ENCODE peak calls at places on chromosomes 5 and 9, in nine cellular contexts. One of them, this sample, is unnamed.

GRCh38 chr9:89532944-89533343 is 35.0 kb upstream of the SEMA4D start:
- DNase-seq in heart left ventricle: no peak
- DNase-seq in cardiac muscle cell: no peak
- DNase-seq in adrenal gland: no peak
- DNase-seq in brain microvascular endothelial cell: no peak
- DNase-seq in OCI-LY7: no peak
- DNase-seq in upper lobe of right lung: no peak
- DNase-seq in CD4-positive, CD25-positive, alpha-beta regulatory T cell: no peak
- DNase-seq in effector memory CD4-positive, alpha-beta T cell: no peak
- DNase-seq in this sample: no peak

GRCh38 chr5:19771174-19771835 is 216.7 kb downstream of the CDH18 start:
- DNase-seq in heart left ventricle: no peak
- DNase-seq in effector memory CD4-positive, alpha-beta T cell: no peak
- DNase-seq in upper lobe of right lung: no peak
- DNase-seq in CD4-positive, CD25-positive, alpha-beta regulatory T cell: no peak
- DNase-seq in cardiac muscle cell: peak; percentile 2
- DNase-seq in adrenal gland: no peak
- DNase-seq in OCI-LY7: no peak
- DNase-seq in brain microvascular endothelial cell: no peak
- DNase-seq in this sample: no peak

GRCh38 chr5:107868994-107869393 is 198.3 kb upstream of the EFNA5 start:
- DNase-seq in OCI-LY7: no peak
- DNase-seq in upper lobe of right lung: no peak
- DNase-seq in effector memory CD4-positive, alpha-beta T cell: no peak
- DNase-seq in CD4-positive, CD25-positive, alpha-beta regulatory T cell: no peak
- DNase-seq in brain microvascular endothelial cell: no peak
- DNase-seq in adrenal gland: no peak
- DNase-seq in heart left ventricle: no peak
- DNase-seq in cardiac muscle cell: no peak
- DNase-seq in this sample: no peak

GRCh38 chr5:35122819-35123218 is 75.1 kb upstream of the AGXT2 start:
- DNase-seq in adrenal gland: no peak
- DNase-seq in cardiac muscle cell: no peak
- DNase-seq in OCI-LY7: no peak
- DNase-seq in brain microvascular endothelial cell: no peak
- DNase-seq in CD4-positive, CD25-positive, alpha-beta regulatory T cell: no peak
- DNase-seq in effector memory CD4-positive, alpha-beta T cell: no peak
- DNase-seq in upper lobe of right lung: no peak
- DNase-seq in heart left ventricle: no peak
- DNase-seq in this sample: no peak

GRCh38 chr9:117709936-117710335 is 5.7 kb downstream of the TLR4 start:
- DNase-seq in upper lobe of right lung: no peak
- DNase-seq in effector memory CD4-positive, alpha-beta T cell: no peak
- DNase-seq in adrenal gland: no peak
- DNase-seq in CD4-positive, CD25-positive, alpha-beta regulatory T cell: no peak
- DNase-seq in cardiac muscle cell: no peak
- DNase-seq in heart left ventricle: no peak
- DNase-seq in brain microvascular endothelial cell: no peak
- DNase-seq in OCI-LY7: no peak
- DNase-seq in this sample: no peak

GRCh38 chr9:135903358-135903656 is 4.0 kb downstream of the CAMSAP1 start:
- DNase-seq in adrenal gland: no peak
- DNase-seq in OCI-LY7: no peak
- DNase-seq in effector memory CD4-positive, alpha-beta T cell: no peak
- DNase-seq in CD4-positive, CD25-positive, alpha-beta regulatory T cell: no peak
- DNase-seq in upper lobe of right lung: peak; percentile 19
- DNase-seq in heart left ventricle: no peak
- DNase-seq in brain microvascular endothelial cell: no peak
- DNase-seq in cardiac muscle cell: no peak
- DNase-seq in this sample: no peak

GRCh38 chr5:62341783-62342475 is 35.9 kb downstream of the KIF2A start:
- DNase-seq in CD4-positive, CD25-positive, alpha-beta regulatory T cell: no peak
- DNase-seq in cardiac muscle cell: no peak
- DNase-seq in upper lobe of right lung: no peak
- DNase-seq in adrenal gland: no peak
- DNase-seq in OCI-LY7: no peak
- DNase-seq in brain microvascular endothelial cell: no peak
- DNase-seq in heart left ventricle: no peak
- DNase-seq in effector memory CD4-positive, alpha-beta T cell: no peak
- DNase-seq in this sample: no peak

GRCh38 chr5:163953883-163954282 is 448.5 kb downstream of the MAT2B start:
- DNase-seq in CD4-positive, CD25-positive, alpha-beta regulatory T cell: no peak
- DNase-seq in heart left ventricle: no peak
- DNase-seq in effector memory CD4-positive, alpha-beta T cell: no peak
- DNase-seq in cardiac muscle cell: no peak
- DNase-seq in upper lobe of right lung: no peak
- DNase-seq in OCI-LY7: no peak
- DNase-seq in adrenal gland: no peak
- DNase-seq in brain microvascular endothelial cell: no peak
- DNase-seq in this sample: no peak

GRCh38 chr5:115858396-115858795 is 16.7 kb downstream of the AP3S1 start:
- DNase-seq in brain microvascular endothelial cell: no peak
- DNase-seq in CD4-positive, CD25-positive, alpha-beta regulatory T cell: no peak
- DNase-seq in upper lobe of right lung: no peak
- DNase-seq in OCI-LY7: no peak
- DNase-seq in cardiac muscle cell: no peak
- DNase-seq in effector memory CD4-positive, alpha-beta T cell: no peak
- DNase-seq in heart left ventricle: no peak
- DNase-seq in adrenal gland: no peak
- DNase-seq in this sample: no peak

GRCh38 chr5:84453405-84453804 is 68.7 kb upstream of the EDIL3 start:
- DNase-seq in effector memory CD4-positive, alpha-beta T cell: no peak
- DNase-seq in adrenal gland: no peak
- DNase-seq in cardiac muscle cell: no peak
- DNase-seq in heart left ventricle: no peak
- DNase-seq in CD4-positive, CD25-positive, alpha-beta regulatory T cell: no peak
- DNase-seq in upper lobe of right lung: no peak
- DNase-seq in OCI-LY7: no peak
- DNase-seq in brain microvascular endothelial cell: no peak
- DNase-seq in this sample: no peak

GRCh38 chr5:147898875-147899401 is 7.4 kb downstream of the C5orf46 start:
- DNase-seq in upper lobe of right lung: no peak
- DNase-seq in OCI-LY7: no peak
- DNase-seq in adrenal gland: no peak
- DNase-seq in cardiac muscle cell: no peak
- DNase-seq in effector memory CD4-positive, alpha-beta T cell: no peak
- DNase-seq in CD4-positive, CD25-positive, alpha-beta regulatory T cell: no peak
- DNase-seq in brain microvascular endothelial cell: no peak
- DNase-seq in heart left ventricle: no peak
- DNase-seq in this sample: no peak

GRCh38 chr9:967436-967835 is 9.0 kb upstream of the DMRT3 start:
- DNase-seq in heart left ventricle: no peak
- DNase-seq in effector memory CD4-positive, alpha-beta T cell: no peak
- DNase-seq in upper lobe of right lung: no peak
- DNase-seq in CD4-positive, CD25-positive, alpha-beta regulatory T cell: no peak
- DNase-seq in brain microvascular endothelial cell: no peak
- DNase-seq in cardiac muscle cell: no peak
- DNase-seq in OCI-LY7: no peak
- DNase-seq in adrenal gland: no peak
- DNase-seq in this sample: no peak

GRCh38 chr9:97293207-97293721 is 14.2 kb upstream of the CCDC180 start:
- DNase-seq in cardiac muscle cell: peak; percentile 69
- DNase-seq in CD4-positive, CD25-positive, alpha-beta regulatory T cell: no peak
- DNase-seq in heart left ventricle: peak; percentile 67
- DNase-seq in brain microvascular endothelial cell: peak; percentile 41
- DNase-seq in adrenal gland: peak; percentile 85
- DNase-seq in upper lobe of right lung: no peak
- DNase-seq in effector memory CD4-positive, alpha-beta T cell: no peak
- DNase-seq in OCI-LY7: no peak
- DNase-seq in this sample: peak; percentile 6

GRCh38 chr5:9348296-9348996 is 197.4 kb downstream of the SEMA5A start:
- DNase-seq in effector memory CD4-positive, alpha-beta T cell: no peak
- DNase-seq in brain microvascular endothelial cell: peak; percentile 35
- DNase-seq in CD4-positive, CD25-positive, alpha-beta regulatory T cell: no peak
- DNase-seq in adrenal gland: peak; percentile 31
- DNase-seq in upper lobe of right lung: no peak
- DNase-seq in cardiac muscle cell: peak; percentile 42
- DNase-seq in OCI-LY7: no peak
- DNase-seq in heart left ventricle: no peak
- DNase-seq in this sample: no peak

GRCh38 chr9:133825555-133826198 is 87.5 kb upstream of the SARDH start:
- DNase-seq in cardiac muscle cell: peak; percentile 58
- DNase-seq in upper lobe of right lung: no peak
- DNase-seq in heart left ventricle: no peak
- DNase-seq in brain microvascular endothelial cell: peak; percentile 9
- DNase-seq in OCI-LY7: no peak
- DNase-seq in effector memory CD4-positive, alpha-beta T cell: no peak
- DNase-seq in CD4-positive, CD25-positive, alpha-beta regulatory T cell: no peak
- DNase-seq in adrenal gland: no peak
- DNase-seq in this sample: peak; percentile 45

GRCh38 chr9:79387091-79387490 is 184.7 kb upstream of the TLE4 start:
- DNase-seq in brain microvascular endothelial cell: no peak
- DNase-seq in CD4-positive, CD25-positive, alpha-beta regulatory T cell: no peak
- DNase-seq in heart left ventricle: no peak
- DNase-seq in upper lobe of right lung: no peak
- DNase-seq in adrenal gland: no peak
- DNase-seq in cardiac muscle cell: no peak
- DNase-seq in OCI-LY7: no peak
- DNase-seq in effector memory CD4-positive, alpha-beta T cell: no peak
- DNase-seq in this sample: no peak

GRCh38 chr9:27880135-27880534 is 306.9 kb upstream of the C9orf72 start:
- DNase-seq in brain microvascular endothelial cell: no peak
- DNase-seq in upper lobe of right lung: no peak
- DNase-seq in heart left ventricle: no peak
- DNase-seq in OCI-LY7: no peak
- DNase-seq in cardiac muscle cell: no peak
- DNase-seq in CD4-positive, CD25-positive, alpha-beta regulatory T cell: no peak
- DNase-seq in adrenal gland: no peak
- DNase-seq in effector memory CD4-positive, alpha-beta T cell: no peak
- DNase-seq in this sample: no peak

GRCh38 chr5:68046445-68046844 is 169.1 kb upstream of the PIK3R1 start:
- DNase-seq in cardiac muscle cell: peak; percentile 97
- DNase-seq in adrenal gland: peak; percentile 70
- DNase-seq in brain microvascular endothelial cell: peak; percentile 96
- DNase-seq in OCI-LY7: no peak
- DNase-seq in upper lobe of right lung: no peak
- DNase-seq in effector memory CD4-positive, alpha-beta T cell: no peak
- DNase-seq in CD4-positive, CD25-positive, alpha-beta regulatory T cell: no peak
- DNase-seq in heart left ventricle: no peak
- DNase-seq in this sample: peak; percentile 49

GRCh38 chr5:78552729-78553341 is 95.7 kb downstream of the LHFPL2 start:
- DNase-seq in OCI-LY7: no peak
- DNase-seq in brain microvascular endothelial cell: no peak
- DNase-seq in upper lobe of right lung: no peak
- DNase-seq in cardiac muscle cell: no peak
- DNase-seq in CD4-positive, CD25-positive, alpha-beta regulatory T cell: no peak
- DNase-seq in heart left ventricle: no peak
- DNase-seq in effector memory CD4-positive, alpha-beta T cell: no peak
- DNase-seq in adrenal gland: no peak
- DNase-seq in this sample: no peak

DNA sequence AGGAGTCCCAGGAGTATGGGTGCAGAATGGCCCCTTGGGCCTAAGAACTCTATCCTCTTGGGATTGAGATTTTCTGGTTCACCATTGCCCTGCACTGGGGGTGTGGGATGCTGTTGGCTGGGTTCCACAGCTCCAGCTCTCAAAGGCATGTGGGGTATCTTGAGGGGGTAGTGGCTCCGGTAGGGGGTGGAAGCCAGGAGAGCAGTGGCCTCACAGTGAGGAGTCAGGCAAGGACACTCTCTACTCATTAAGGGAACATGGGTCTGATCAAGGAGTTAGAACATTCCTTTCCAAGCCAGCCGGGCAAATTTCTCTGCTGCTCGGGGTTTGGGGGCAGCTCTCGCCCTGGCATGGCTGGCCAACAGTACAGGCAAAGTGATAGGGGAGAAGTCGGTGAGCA is 33.0 kb downstream of the LARP1 start:
- DNase-seq in OCI-LY7: no peak
- DNase-seq in adrenal gland: no peak
- DNase-seq in heart left ventricle: no peak
- DNase-seq in effector memory CD4-positive, alpha-beta T cell: no peak
- DNase-seq in CD4-positive, CD25-positive, alpha-beta regulatory T cell: no peak
- DNase-seq in cardiac muscle cell: peak; percentile 19
- DNase-seq in brain microvascular endothelial cell: no peak
- DNase-seq in upper lobe of right lung: no peak
- DNase-seq in this sample: no peak
- H3K36me3 ChIP-seq in OCI-LY7: peaks cover 92% of the 10 kb centered on the region
- H3K36me3 ChIP-seq in adrenal gland: peaks cover 30% of the 10 kb centered on the region
- H3K36me3 ChIP-seq in heart left ventricle: peaks cover 30% of the 10 kb centered on the region
- H3K36me3 ChIP-seq in effector memory CD4-positive, alpha-beta T cell: peaks cover 26% of the 10 kb centered on the region
- H3K36me3 ChIP-seq in CD4-positive, CD25-positive, alpha-beta regulatory T cell: peaks cover 33% of the 10 kb centered on the region
- H3K36me3 ChIP-seq in cardiac muscle cell: no peaks in the 10 kb centered on the region
- H3K36me3 ChIP-seq in brain microvascular endothelial cell: peaks cover 27% of the 10 kb centered on the region
- H3K36me3 ChIP-seq in upper lobe of right lung: peaks cover 28% of the 10 kb centered on the region
- H3K36me3 ChIP-seq in this sample: peaks cover 26% of the 10 kb centered on the region

GRCh38 chr5:141680178-141680577 is 1.9 kb downstream of the ARAP3 start:
- DNase-seq in cardiac muscle cell: no peak
- DNase-seq in heart left ventricle: no peak
- DNase-seq in CD4-positive, CD25-positive, alpha-beta regulatory T cell: no peak
- DNase-seq in effector memory CD4-positive, alpha-beta T cell: no peak
- DNase-seq in OCI-LY7: no peak
- DNase-seq in upper lobe of right lung: no peak
- DNase-seq in adrenal gland: no peak
- DNase-seq in brain microvascular endothelial cell: no peak
- DNase-seq in this sample: no peak
- H3K27ac ChIP-seq in cardiac muscle cell: no peak overlapping the region
- H3K27ac ChIP-seq in heart left ventricle: peak overlapping the region; percentile 89
- H3K27ac ChIP-seq in CD4-positive, CD25-positive, alpha-beta regulatory T cell: no peak overlapping the region
- H3K27ac ChIP-seq in effector memory CD4-positive, alpha-beta T cell: no peak overlapping the region
- H3K27ac ChIP-seq in OCI-LY7: no peak overlapping the region
- H3K27ac ChIP-seq in upper lobe of right lung: no peak overlapping the region
- H3K27ac ChIP-seq in adrenal gland: no peak overlapping the region
- H3K27ac ChIP-seq in brain microvascular endothelial cell: no peak overlapping the region
- H3K27ac ChIP-seq in this sample: no peak overlapping the region

GRCh38 chr9:111438576-111439235 is 45.5 kb downstream of the ECPAS start:
- DNase-seq in upper lobe of right lung: no peak
- DNase-seq in brain microvascular endothelial cell: peak; percentile 35
- DNase-seq in effector memory CD4-positive, alpha-beta T cell: no peak
- DNase-seq in OCI-LY7: no peak
- DNase-seq in adrenal gland: peak; percentile 54
- DNase-seq in heart left ventricle: no peak
- DNase-seq in cardiac muscle cell: peak; percentile 56
- DNase-seq in CD4-positive, CD25-positive, alpha-beta regulatory T cell: no peak
- DNase-seq in this sample: peak; percentile 21

GRCh38 chr9:111440226-111440625 is 44.0 kb downstream of the ECPAS start:
- DNase-seq in heart left ventricle: no peak
- DNase-seq in effector memory CD4-positive, alpha-beta T cell: no peak
- DNase-seq in OCI-LY7: no peak
- DNase-seq in brain microvascular endothelial cell: no peak
- DNase-seq in upper lobe of right lung: no peak
- DNase-seq in cardiac muscle cell: no peak
- DNase-seq in CD4-positive, CD25-positive, alpha-beta regulatory T cell: no peak
- DNase-seq in adrenal gland: no peak
- DNase-seq in this sample: no peak

GRCh38 chr9:111442360-111443027 is 41.7 kb downstream of the ECPAS start:
- DNase-seq in cardiac muscle cell: no peak
- DNase-seq in upper lobe of right lung: no peak
- DNase-seq in effector memory CD4-positive, alpha-beta T cell: no peak
- DNase-seq in heart left ventricle: no peak
- DNase-seq in adrenal gland: no peak
- DNase-seq in CD4-positive, CD25-positive, alpha-beta regulatory T cell: no peak
- DNase-seq in brain microvascular endothelial cell: no peak
- DNase-seq in OCI-LY7: no peak
- DNase-seq in this sample: no peak

GRCh38 chr9:111443454-111443853 is 40.7 kb downstream of the ECPAS start:
- DNase-seq in adrenal gland: no peak
- DNase-seq in OCI-LY7: no peak
- DNase-seq in cardiac muscle cell: no peak
- DNase-seq in heart left ventricle: no peak
- DNase-seq in upper lobe of right lung: no peak
- DNase-seq in CD4-positive, CD25-positive, alpha-beta regulatory T cell: no peak
- DNase-seq in effector memory CD4-positive, alpha-beta T cell: no peak
- DNase-seq in brain microvascular endothelial cell: no peak
- DNase-seq in this sample: no peak
- H3K36me3 ChIP-seq in adrenal gland: peaks cover 23% of the 10 kb centered on the region
- H3K36me3 ChIP-seq in OCI-LY7: peaks cover 65% of the 10 kb centered on the region
- H3K36me3 ChIP-seq in cardiac muscle cell: peaks cover 25% of the 10 kb centered on the region
- H3K36me3 ChIP-seq in heart left ventricle: peaks cover 73% of the 10 kb centered on the region
- H3K36me3 ChIP-seq in upper lobe of right lung: peaks cover 66% of the 10 kb centered on the region
- H3K36me3 ChIP-seq in CD4-positive, CD25-positive, alpha-beta regulatory T cell: peaks cover 31% of the 10 kb centered on the region
- H3K36me3 ChIP-seq in effector memory CD4-positive, alpha-beta T cell: peaks cover 21% of the 10 kb centered on the region
- H3K36me3 ChIP-seq in brain microvascular endothelial cell: peaks cover 33% of the 10 kb centered on the region
- H3K36me3 ChIP-seq in this sample: peaks cover 34% of the 10 kb centered on the region

GRCh38 chr5:98111686-98112085 is 661.8 kb upstream of the RGMB start:
- DNase-seq in cardiac muscle cell: no peak
- DNase-seq in CD4-positive, CD25-positive, alpha-beta regulatory T cell: no peak
- DNase-seq in effector memory CD4-positive, alpha-beta T cell: no peak
- DNase-seq in adrenal gland: no peak
- DNase-seq in brain microvascular endothelial cell: peak; percentile 49
- DNase-seq in heart left ventricle: no peak
- DNase-seq in OCI-LY7: no peak
- DNase-seq in upper lobe of right lung: no peak
- DNase-seq in this sample: no peak
- H3K27ac ChIP-seq in cardiac muscle cell: no peak overlapping the region
- H3K27ac ChIP-seq in CD4-positive, CD25-positive, alpha-beta regulatory T cell: no peak overlapping the region
- H3K27ac ChIP-seq in effector memory CD4-positive, alpha-beta T cell: no peak overlapping the region
- H3K27ac ChIP-seq in adrenal gland: no peak overlapping the region
- H3K27ac ChIP-seq in brain microvascular endothelial cell: peak overlapping the region; percentile 100
- H3K27ac ChIP-seq in heart left ventricle: no peak overlapping the region
- H3K27ac ChIP-seq in OCI-LY7: no peak overlapping the region
- H3K27ac ChIP-seq in upper lobe of right lung: no peak overlapping the region
- H3K27ac ChIP-seq in this sample: no peak overlapping the region

This sample was measured in A673.